ENCODE peak calls at places on chromosomes 2 and 18, in six cellular contexts. A is endodermal cell, U is cardiac muscle cell, K is iPS DF 6.9, B is PC-9, I is spleen. C is an unnamed sample.

GRCh38 chr2:31125918-31126695 is 12.1 kb downstream of the GALNT14 start:
- DNase-seq in A (no peak), U (no peak), K (no peak), B (no peak), I (no peak), C (no peak)

GRCh38 chr2:183038341-183039300 is at the start of gene NCKAP1:
- DNase-seq in A (peak), U (peak), K (peak), B (peak), I (peak), C (peak)

GRCh38 chr2:220147590-220147989 is 520.2 kb downstream of the SLC4A3 start:
- DNase-seq in A (no peak), U (no peak), K (no peak), B (no peak), I (no peak), C (no peak)

GRCh38 chr2:239545741-239546392 is 145.0 kb upstream of the HDAC4 start:
- DNase-seq in A (no peak), U (no peak), K (no peak), B (no peak), I (peak), C (no peak)

GRCh38 chr2:218821605-218822211 is 9.9 kb downstream of the PRKAG3 start:
- DNase-seq in A (no peak), U (no peak), K (no peak), B (no peak), I (no peak), C (no peak)

GRCh38 chr2:217555075-217555876 is 447.5 kb downstream of the TNS1 start:
- DNase-seq in A (peak), U (no peak), K (no peak), B (no peak), I (no peak), C (peak)

GRCh38 chr2:138760693-138761092 is 19.5 kb downstream of the NXPH2 start:
- DNase-seq in A (no peak), U (no peak), K (no peak), B (no peak), I (no peak), C (no peak)

GRCh38 chr18:35073186-35074105 is 32.2 kb downstream of the MAPRE2 start:
- DNase-seq in A (no peak), U (no peak), K (no peak), B (no peak), I (no peak), C (no peak)

GRCh38 chr2:127107622-127107999 is 657 bp upstream of the BIN1 start:
- DNase-seq in A (no peak), U (no peak), K (no peak), B (no peak), I (no peak), C (peak)

GRCh38 chr2:161061786-161062185 is 98.4 kb upstream of the TANK start:
- DNase-seq in A (no peak), U (no peak), K (no peak), B (no peak), I (no peak), C (no peak)

GRCh38 chr2:221372156-221372870 is 199.8 kb downstream of the EPHA4 start:
- DNase-seq in A (peak), U (peak), K (peak), B (no peak), I (no peak), C (no peak)

GRCh38 chr2:162677476-162677875 is 161.1 kb downstream of the KCNH7 start:
- DNase-seq in A (no peak), U (no peak), K (no peak), B (no peak), I (no peak), C (no peak)

GRCh38 chr2:15569658-15570615 is 8.8 kb upstream of the NBAS start:
- DNase-seq in A (no peak), U (no peak), K (no peak), B (no peak), I (no peak), C (no peak)
- H3K27ac ChIP-seq in A (peak), U (no peak), K (no peak), B (no peak), I (no peak), C (no peak)

DNA sequence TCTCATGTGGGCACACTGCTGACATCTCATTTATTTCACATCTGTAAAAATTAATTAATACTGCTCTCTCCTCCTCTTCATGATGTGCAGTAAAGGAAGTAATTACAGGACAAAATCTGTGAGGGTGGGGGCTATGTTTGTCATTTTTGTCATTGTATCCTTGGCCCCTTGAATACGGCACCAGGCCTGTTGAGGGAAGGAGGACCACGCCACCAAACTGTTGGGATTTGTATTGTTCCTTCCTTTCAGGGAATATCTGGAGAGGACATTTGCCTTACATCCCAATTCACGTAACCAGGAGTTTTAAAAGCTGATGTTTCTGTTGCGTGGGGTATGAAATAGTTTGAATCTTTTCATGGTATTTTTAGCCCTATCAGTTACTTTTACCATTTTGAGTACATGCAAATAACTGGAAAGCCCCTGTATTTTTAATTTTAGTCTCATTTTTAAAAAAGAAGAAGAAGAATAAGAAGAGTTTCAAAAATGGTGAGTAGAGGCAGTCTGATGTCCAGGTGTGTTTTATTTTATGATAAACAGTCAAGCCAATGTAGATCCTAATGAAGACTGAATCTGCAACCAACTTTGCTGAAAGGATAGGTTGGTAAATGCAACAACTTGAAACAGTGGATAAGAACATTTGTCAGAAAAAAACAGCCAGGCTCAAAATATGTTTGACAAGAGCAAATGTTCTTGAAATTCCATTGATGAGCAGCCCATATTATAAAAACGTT is 54.3 kb downstream of the RASGRP3 start:
- DNase-seq in A (no peak), U (no peak), K (no peak), B (no peak), I (no peak), C (no peak)
- H3K27ac ChIP-seq in A (no peak), U (no peak), K (no peak), B (no peak), I (peak), C (no peak)

GRCh38 chr2:28283861-28284260 is 108.8 kb upstream of the FOSL2 start:
- DNase-seq in A (no peak), U (no peak), K (no peak), B (no peak), I (no peak), C (no peak)
- H3K27ac ChIP-seq in A (no peak), U (no peak), K (no peak), B (no peak), I (no peak), C (no peak)

DNA sequence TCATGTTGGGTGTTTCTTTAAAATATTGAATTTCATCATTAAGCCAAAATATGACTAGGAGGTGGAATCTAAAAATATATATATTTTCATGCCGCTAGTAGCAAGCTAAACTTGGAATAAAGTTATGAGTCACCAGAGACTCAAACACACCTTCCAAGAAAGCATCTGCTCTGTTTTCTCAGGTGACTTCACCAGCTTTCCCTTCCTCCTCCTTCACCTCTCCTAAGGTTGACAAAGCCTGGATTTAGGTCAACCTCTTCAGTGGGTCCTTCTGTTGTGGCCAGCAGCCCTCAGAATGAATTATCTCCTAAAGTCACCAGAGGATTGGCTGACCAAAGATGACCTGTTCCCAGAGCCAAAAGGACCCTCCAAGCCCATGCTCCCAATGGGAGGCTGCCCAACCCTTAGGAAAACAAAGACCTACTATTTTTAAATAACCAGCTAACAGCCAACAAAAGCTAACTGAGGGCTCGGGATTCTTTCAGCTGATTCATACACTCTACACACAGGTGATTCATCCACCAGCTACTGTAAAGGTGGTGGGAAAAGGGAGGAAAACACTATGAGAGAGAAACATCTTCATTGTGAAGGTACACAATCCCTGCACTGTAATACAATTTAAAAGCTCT is 113.9 kb downstream of the MYO5B start:
- DNase-seq in A (peak), U (no peak), K (no peak), B (peak), I (no peak), C (no peak)
- H3K27ac ChIP-seq in A (no peak), U (no peak), K (no peak), B (peak), I (no peak), C (no peak)

GRCh38 chr2:20091305-20091991 is 40.0 kb upstream of the LAPTM4A start:
- DNase-seq in A (no peak), U (no peak), K (no peak), B (no peak), I (no peak), C (no peak)

GRCh38 chr2:20092901-20093235 is 41.4 kb upstream of the LAPTM4A start:
- DNase-seq in A (no peak), U (no peak), K (no peak), B (no peak), I (no peak), C (no peak)

GRCh38 chr2:20094142-20094792 is 42.8 kb upstream of the LAPTM4A start:
- DNase-seq in A (no peak), U (no peak), K (no peak), B (no peak), I (no peak), C (no peak)

GRCh38 chr2:20093263-20094141 is 42.1 kb upstream of the LAPTM4A start:
- DNase-seq in A (peak), U (peak), K (no peak), B (peak), I (no peak), C (no peak)

DNA sequence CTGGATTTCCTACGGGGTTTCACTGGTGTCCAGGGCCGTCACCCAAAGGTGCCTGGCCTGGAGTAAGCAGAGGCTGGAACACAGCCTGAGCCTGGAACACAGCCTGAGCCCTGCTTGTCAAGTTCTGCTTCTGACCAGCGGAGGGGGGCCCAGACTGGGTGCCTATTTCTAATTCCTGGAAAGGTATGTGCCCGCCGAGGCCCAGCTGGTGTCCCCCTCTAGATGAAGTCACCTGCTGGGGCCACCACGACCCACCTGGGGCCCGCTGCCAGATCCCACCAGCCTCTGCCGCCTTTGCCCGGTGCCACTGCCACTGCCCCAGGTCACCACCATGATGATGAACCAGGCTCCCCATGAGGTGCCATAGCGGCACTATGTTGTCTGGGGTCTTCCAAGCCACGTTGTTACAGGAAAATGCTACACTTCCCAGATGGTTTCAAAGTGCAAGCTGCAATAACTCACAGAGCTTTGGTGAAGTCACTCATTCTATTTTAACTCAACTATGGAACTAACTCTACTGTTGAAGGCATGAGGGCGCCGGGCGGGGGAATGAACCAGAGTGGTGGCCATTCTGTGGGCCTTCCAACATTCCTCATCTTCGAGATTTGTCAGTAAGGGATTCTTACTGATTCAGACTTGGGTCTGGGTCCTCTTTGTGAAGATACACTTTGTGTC is 40.9 kb upstream of the LAPTM4A start:
- DNase-seq in A (no peak), U (no peak), K (no peak), B (no peak), I (no peak), C (no peak)
- H3K27ac ChIP-seq in A (no peak), U (no peak), K (no peak), B (peak), I (no peak), C (no peak)

GRCh38 chr2:73235315-73236028 is 1.4 kb downstream of the CCT7 start:
- DNase-seq in A (peak), U (no peak), K (no peak), B (no peak), I (no peak), C (no peak)
- H3K27ac ChIP-seq in A (no peak), U (no peak), K (no peak), B (no peak), I (peak), C (peak)

DNA sequence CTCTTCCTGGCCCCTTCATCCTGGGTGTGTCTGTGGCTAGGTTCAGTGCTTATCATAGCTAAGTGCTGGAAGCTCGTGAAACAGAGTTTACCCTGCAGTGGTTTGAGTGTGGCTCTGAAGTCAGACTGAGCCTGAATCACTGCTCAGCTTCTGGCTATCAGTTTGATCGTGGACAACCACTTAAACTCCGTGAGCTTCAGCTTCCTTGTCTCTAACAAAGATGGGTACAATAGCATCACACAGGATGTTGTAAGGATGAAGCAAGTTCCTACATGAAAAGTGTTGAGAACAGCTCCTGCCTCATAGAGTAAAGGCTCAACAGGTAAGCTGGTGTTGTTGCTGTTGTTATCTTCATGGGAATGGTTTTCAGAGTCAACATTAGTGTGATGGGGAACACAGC is 210.3 kb downstream of the CLIP4 start:
- DNase-seq in A (no peak), U (no peak), K (no peak), B (no peak), I (no peak), C (no peak)
- H3K27ac ChIP-seq in A (no peak), U (no peak), K (no peak), B (no peak), I (no peak), C (no peak)

DNA sequence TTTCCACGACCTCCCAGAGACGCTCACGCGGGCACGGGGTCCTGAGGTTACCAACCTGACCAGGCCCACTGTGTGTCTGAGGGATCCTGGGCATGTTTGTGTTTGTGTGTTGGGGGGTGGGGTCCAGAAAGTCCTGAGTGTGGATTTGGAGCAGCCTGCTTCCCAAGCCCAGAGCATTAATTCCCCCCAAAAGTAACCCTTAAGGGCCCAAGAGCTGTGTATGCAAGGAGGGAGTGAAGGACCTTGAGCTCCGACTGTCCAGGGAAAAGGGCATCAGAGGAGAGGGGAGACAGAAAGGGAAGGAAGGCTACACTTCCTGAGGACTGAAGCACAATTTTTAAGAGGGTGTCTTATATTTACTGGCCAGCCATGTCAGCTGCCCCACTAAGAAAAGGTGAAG is 5.2 kb upstream of the SIX3 start:
- DNase-seq in A (no peak), U (no peak), K (no peak), B (no peak), I (no peak), C (no peak)
- H3K27ac ChIP-seq in A (no peak), U (no peak), K (no peak), B (no peak), I (no peak), C (no peak)

GRCh38 chr2:85733121-85733960 is 20.4 kb upstream of the ATOH8 start:
- DNase-seq in A (no peak), U (no peak), K (no peak), B (no peak), I (no peak), C (no peak)
- H3K27ac ChIP-seq in A (no peak), U (no peak), K (no peak), B (no peak), I (no peak), C (no peak)

GRCh38 chr2:100411841-100412292 is 5.6 kb downstream of the CHST10 start:
- DNase-seq in A (no peak), U (no peak), K (peak), B (no peak), I (no peak), C (no peak)
- H3K27ac ChIP-seq in A (peak), U (no peak), K (no peak), B (no peak), I (no peak), C (no peak)

C was measured in naive thymus-derived CD4-positive, alpha-beta T cell.